ENCODE peak calls at places on chromosomes 16 and 17, in seven cellular contexts. One of them, this sample, is unnamed.

GRCh38 chr16:75526032-75526790 is 9.7 kb downstream of the CHST5 start:
- DNase-seq in A549: no peak
- DNase-seq in K562: no peak
- DNase-seq in endothelial cell of umbilical vein: no peak
- DNase-seq in HepG2: no peak
- DNase-seq in GM12878: no peak
- DNase-seq in H1: no peak
- DNase-seq in this sample: no peak

GRCh38 chr17:80956321-80957190 is 35.1 kb upstream of the CHMP6 start:
- DNase-seq in A549: no peak
- DNase-seq in K562: no peak
- DNase-seq in endothelial cell of umbilical vein: no peak
- DNase-seq in HepG2: no peak
- DNase-seq in GM12878: no peak
- DNase-seq in H1: no peak
- DNase-seq in this sample: no peak

GRCh38 chr16:54207837-54208236 is 78.8 kb downstream of the IRX3 start:
- DNase-seq in A549: no peak
- DNase-seq in K562: no peak
- DNase-seq in endothelial cell of umbilical vein: no peak
- DNase-seq in HepG2: no peak
- DNase-seq in GM12878: no peak
- DNase-seq in H1: no peak
- DNase-seq in this sample: no peak

GRCh38 chr16:5444181-5444580 is 346.6 kb upstream of the EEF2KMT start:
- DNase-seq in A549: no peak
- DNase-seq in K562: no peak
- DNase-seq in endothelial cell of umbilical vein: no peak
- DNase-seq in HepG2: no peak
- DNase-seq in GM12878: no peak
- DNase-seq in H1: no peak
- DNase-seq in this sample: no peak

GRCh38 chr16:11670171-11671131 is 2.2 kb downstream of the SNN start:
- DNase-seq in A549: no peak
- DNase-seq in K562: no peak
- DNase-seq in endothelial cell of umbilical vein: no peak
- DNase-seq in HepG2: no peak
- DNase-seq in GM12878: peak
- DNase-seq in H1: no peak
- DNase-seq in this sample: no peak

GRCh38 chr17:36856169-36856568 is 81.1 kb upstream of the LHX1 start:
- DNase-seq in A549: no peak
- DNase-seq in K562: no peak
- DNase-seq in endothelial cell of umbilical vein: no peak
- DNase-seq in HepG2: no peak
- DNase-seq in GM12878: no peak
- DNase-seq in H1: no peak
- DNase-seq in this sample: no peak

GRCh38 chr17:81028506-81028858 is 6.5 kb upstream of the BAIAP2 start:
- DNase-seq in A549: no peak
- DNase-seq in K562: peak
- DNase-seq in endothelial cell of umbilical vein: no peak
- DNase-seq in HepG2: no peak
- DNase-seq in GM12878: no peak
- DNase-seq in H1: no peak
- DNase-seq in this sample: no peak

GRCh38 chr16:57818377-57819055 is 16.2 kb upstream of the KIFC3 start:
- DNase-seq in A549: no peak
- DNase-seq in K562: no peak
- DNase-seq in endothelial cell of umbilical vein: no peak
- DNase-seq in HepG2: no peak
- DNase-seq in GM12878: no peak
- DNase-seq in H1: no peak
- DNase-seq in this sample: no peak

GRCh38 chr17:63774982-63775290 is 966 bp downstream of the DDX42 start:
- DNase-seq in A549: no peak
- DNase-seq in K562: no peak
- DNase-seq in endothelial cell of umbilical vein: peak
- DNase-seq in HepG2: no peak
- DNase-seq in GM12878: no peak
- DNase-seq in H1: no peak
- DNase-seq in this sample: peak

GRCh38 chr17:52470553-52470952 is 312.0 kb upstream of the CA10 start:
- DNase-seq in A549: no peak
- DNase-seq in K562: no peak
- DNase-seq in endothelial cell of umbilical vein: no peak
- DNase-seq in HepG2: no peak
- DNase-seq in GM12878: no peak
- DNase-seq in H1: no peak
- DNase-seq in this sample: no peak

GRCh38 chr17:33642002-33642401 is 348.9 kb upstream of the ASIC2 start:
- DNase-seq in A549: peak
- DNase-seq in K562: peak
- DNase-seq in endothelial cell of umbilical vein: no peak
- DNase-seq in HepG2: no peak
- DNase-seq in GM12878: no peak
- DNase-seq in H1: no peak
- DNase-seq in this sample: peak

GRCh38 chr17:33896309-33896708 is 358.8 kb upstream of the CCL2 start:
- DNase-seq in A549: no peak
- DNase-seq in K562: no peak
- DNase-seq in endothelial cell of umbilical vein: no peak
- DNase-seq in HepG2: no peak
- DNase-seq in GM12878: no peak
- DNase-seq in H1: no peak
- DNase-seq in this sample: no peak

GRCh38 chr17:1431631-1432104 is 24.4 kb downstream of the CRK start:
- DNase-seq in A549: no peak
- DNase-seq in K562: no peak
- DNase-seq in endothelial cell of umbilical vein: no peak
- DNase-seq in HepG2: no peak
- DNase-seq in GM12878: peak
- DNase-seq in H1: no peak
- DNase-seq in this sample: no peak

GRCh38 chr16:3938471-3938842 is 57.9 kb upstream of the CREBBP start:
- DNase-seq in A549: no peak
- DNase-seq in K562: no peak
- DNase-seq in endothelial cell of umbilical vein: no peak
- DNase-seq in HepG2: no peak
- DNase-seq in GM12878: no peak
- DNase-seq in H1: no peak
- DNase-seq in this sample: no peak

GRCh38 chr17:56810286-56810781 is 23.4 kb downstream of the C17orf67 start:
- DNase-seq in A549: no peak
- DNase-seq in K562: no peak
- DNase-seq in endothelial cell of umbilical vein: no peak
- DNase-seq in HepG2: no peak
- DNase-seq in GM12878: no peak
- DNase-seq in H1: no peak
- DNase-seq in this sample: no peak

GRCh38 chr17:50516980-50517379 is 8.7 kb downstream of the MYCBPAP start:
- DNase-seq in A549: no peak
- DNase-seq in K562: no peak
- DNase-seq in endothelial cell of umbilical vein: no peak
- DNase-seq in HepG2: no peak
- DNase-seq in GM12878: no peak
- DNase-seq in H1: no peak
- DNase-seq in this sample: no peak

GRCh38 chr17:40480501-40481003 is 20.9 kb downstream of the TNS4 start:
- DNase-seq in A549: peak
- DNase-seq in K562: no peak
- DNase-seq in endothelial cell of umbilical vein: no peak
- DNase-seq in HepG2: peak
- DNase-seq in GM12878: peak
- DNase-seq in H1: no peak
- DNase-seq in this sample: peak

GRCh38 chr16:88857728-88858339 is 907 bp downstream of the TRAPPC2L start:
- DNase-seq in A549: peak
- DNase-seq in K562: peak
- DNase-seq in endothelial cell of umbilical vein: peak
- DNase-seq in HepG2: peak
- DNase-seq in GM12878: no peak
- DNase-seq in H1: peak
- DNase-seq in this sample: peak

GRCh38 chr17:2123467-2124251 is 68.8 kb downstream of the HIC1 start:
- DNase-seq in A549: no peak
- DNase-seq in K562: no peak
- DNase-seq in endothelial cell of umbilical vein: peak
- DNase-seq in HepG2: no peak
- DNase-seq in GM12878: no peak
- DNase-seq in H1: no peak
- DNase-seq in this sample: peak

GRCh38 chr17:4136373-4136772 is 6.5 kb downstream of the ZZEF1 start:
- DNase-seq in A549: no peak
- DNase-seq in K562: no peak
- DNase-seq in endothelial cell of umbilical vein: no peak
- DNase-seq in HepG2: no peak
- DNase-seq in GM12878: no peak
- DNase-seq in H1: no peak
- DNase-seq in this sample: no peak

GRCh38 chr16:85312642-85313540 is 200.6 kb upstream of the CIBAR2 start:
- DNase-seq in A549: no peak
- DNase-seq in K562: no peak
- DNase-seq in endothelial cell of umbilical vein: no peak
- DNase-seq in HepG2: no peak
- DNase-seq in GM12878: no peak
- DNase-seq in H1: no peak
- DNase-seq in this sample: no peak

DNA sequence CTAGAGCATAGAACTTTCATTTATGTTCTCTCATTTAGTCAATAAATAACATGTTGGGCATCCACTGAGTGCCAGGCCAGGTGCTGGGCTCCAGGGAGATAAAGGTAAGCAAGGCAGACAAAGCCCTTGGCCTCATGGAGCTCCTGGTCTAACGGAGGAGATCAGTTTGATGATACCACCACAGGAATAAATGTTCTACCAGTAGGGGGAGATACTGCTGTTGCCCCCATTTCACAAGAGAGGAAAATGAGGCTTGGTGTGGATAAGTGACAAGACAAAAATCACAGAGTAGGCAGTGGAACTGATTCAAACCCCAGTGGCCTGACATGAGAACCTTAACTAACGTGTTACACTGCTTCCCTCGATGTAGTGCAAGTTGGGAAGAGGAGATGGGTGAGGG is 80.4 kb upstream of the ERCC4 start:
- DNase-seq in A549: no peak
- DNase-seq in K562: peak
- DNase-seq in endothelial cell of umbilical vein: no peak
- DNase-seq in HepG2: no peak
- DNase-seq in GM12878: no peak
- DNase-seq in H1: no peak
- DNase-seq in this sample: peak
- TF ChIP-seq CTCF in A549: no peak
- TF ChIP-seq CTCF in K562: peak
- TF ChIP-seq CTCF in endothelial cell of umbilical vein: no peak
- TF ChIP-seq CTCF in HepG2: peak
- TF ChIP-seq CTCF in GM12878: peak
- TF ChIP-seq CTCF in H1: peak
- TF ChIP-seq CTCF in this sample: peak

DNA sequence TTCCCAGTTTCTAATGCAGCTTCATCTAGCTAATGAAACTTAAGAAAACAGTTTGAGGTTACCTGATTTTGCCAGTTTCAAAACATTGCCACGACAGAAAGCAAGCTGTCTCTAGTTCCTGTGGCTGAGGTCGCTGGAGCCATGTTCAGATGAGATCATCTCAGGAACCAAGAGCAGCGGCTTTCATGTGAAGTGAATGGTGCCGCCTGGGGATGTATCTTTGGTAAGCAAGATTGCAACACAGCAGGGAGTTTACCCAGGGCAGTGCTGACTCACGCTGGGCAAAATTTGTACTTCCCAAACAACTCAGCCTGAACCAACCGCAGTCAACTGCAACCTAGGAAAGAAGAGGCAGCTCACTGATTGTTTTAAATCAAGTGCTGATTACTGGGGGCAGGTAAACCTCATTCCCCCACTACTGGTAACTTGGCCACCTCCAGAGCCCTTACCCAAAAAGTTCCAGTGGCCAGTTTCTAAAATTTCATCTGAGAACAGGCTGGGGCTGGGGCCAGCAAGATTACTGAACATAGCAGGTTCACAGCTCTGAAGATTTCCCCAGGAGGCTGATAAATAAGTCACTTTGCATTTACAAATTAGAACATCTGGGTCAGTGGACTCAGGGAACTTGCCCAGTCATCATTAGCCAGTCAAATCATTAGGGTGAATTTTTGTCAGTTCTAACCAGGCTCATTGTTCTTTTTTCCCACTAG is at the start of gene RFFL:
- DNase-seq in A549: peak
- DNase-seq in K562: peak
- DNase-seq in endothelial cell of umbilical vein: peak
- DNase-seq in HepG2: peak
- DNase-seq in GM12878: peak
- DNase-seq in H1: peak
- DNase-seq in this sample: peak
- TF ChIP-seq POLR2A in A549: peak
- TF ChIP-seq POLR2A in K562: peak
- TF ChIP-seq POLR2A in endothelial cell of umbilical vein: peak
- TF ChIP-seq POLR2A in HepG2: peak
- TF ChIP-seq POLR2A in GM12878: peak
- TF ChIP-seq POLR2A in H1: peak
- TF ChIP-seq POLR2A in this sample: no peak

GRCh38 chr17:46943511-46944393 is 20.8 kb downstream of the GOSR2 start:
- DNase-seq in A549: no peak
- DNase-seq in K562: peak
- DNase-seq in endothelial cell of umbilical vein: peak
- DNase-seq in HepG2: peak
- DNase-seq in GM12878: no peak
- DNase-seq in H1: no peak
- DNase-seq in this sample: peak
- TF ChIP-seq MAX in A549: no peak
- TF ChIP-seq MAX in K562: peak
- TF ChIP-seq MAX in endothelial cell of umbilical vein: no peak
- TF ChIP-seq MAX in HepG2: peak
- TF ChIP-seq MAX in GM12878: no peak
- TF ChIP-seq MAX in H1: peak
- TF ChIP-seq MAX in this sample: peak

DNA sequence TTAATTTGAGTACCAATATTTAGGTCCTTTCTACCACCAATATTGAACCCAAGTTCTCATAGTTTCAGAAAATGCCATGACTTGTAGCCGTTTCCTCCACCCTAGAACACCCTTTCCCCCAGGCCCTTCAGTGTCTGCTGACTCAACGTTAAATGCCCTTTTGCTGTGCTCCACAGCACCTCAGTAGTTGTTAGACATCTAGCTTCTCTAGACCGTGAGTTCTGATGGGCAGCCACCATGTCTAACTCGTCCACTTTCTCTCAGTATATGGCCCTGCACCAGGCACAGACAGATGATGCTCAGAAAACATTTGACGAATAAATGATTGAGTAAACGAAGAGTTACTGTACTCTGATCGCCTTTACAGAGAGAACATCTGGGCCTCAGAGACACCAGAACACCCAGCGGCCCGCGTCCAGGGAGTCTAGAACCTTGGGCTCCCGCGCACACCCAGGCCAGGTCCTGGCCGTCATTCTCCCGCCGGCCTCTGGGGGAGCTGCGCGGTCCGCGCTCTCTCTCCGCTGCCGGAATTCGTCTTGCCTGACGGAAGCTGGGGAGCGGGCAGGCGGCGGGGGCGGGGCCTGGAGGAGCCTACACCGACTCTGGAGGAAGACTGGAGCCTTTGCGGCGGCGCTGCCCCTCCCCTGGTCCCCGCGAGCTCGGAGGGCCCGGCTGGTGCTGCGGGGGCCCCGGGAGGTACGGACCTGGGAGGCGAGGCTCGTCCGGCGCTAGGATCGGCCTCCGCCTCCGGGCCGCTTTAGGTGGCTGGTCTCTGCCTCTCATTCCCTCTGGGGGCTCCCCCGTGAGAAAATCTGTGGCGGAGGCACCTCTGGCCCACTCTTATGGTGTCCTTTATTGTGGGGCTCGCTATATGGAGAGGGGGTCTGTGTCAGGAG is at the start of gene NKIRAS2:
- DNase-seq in A549: peak
- DNase-seq in K562: peak
- DNase-seq in endothelial cell of umbilical vein: peak
- DNase-seq in HepG2: peak
- DNase-seq in GM12878: peak
- DNase-seq in H1: peak
- DNase-seq in this sample: peak
- TF ChIP-seq CTCF in A549: peak
- TF ChIP-seq CTCF in K562: peak
- TF ChIP-seq CTCF in endothelial cell of umbilical vein: peak
- TF ChIP-seq CTCF in HepG2: peak
- TF ChIP-seq CTCF in GM12878: peak
- TF ChIP-seq CTCF in H1: peak
- TF ChIP-seq CTCF in this sample: peak